ENCODE peak calls at places on chromosome 22, in nine cellular contexts. R, N, G, W, J, L, M, I and Z are unnamed samples.

GRCh38 chr22:25161017-25161915 is 38.4 kb upstream of the CRYBB3 start:
- DNase-seq in R (no peak), N (no peak), G (no peak), W (no peak), J (no peak), L (no peak), M (no peak), I (no peak), Z (no peak)

GRCh38 chr22:25666308-25666707 is 75.7 kb upstream of the MYO18B start:
- DNase-seq in R (peak), N (no peak), G (no peak), W (no peak), J (no peak), L (no peak), M (no peak), I (peak), Z (peak)

GRCh38 chr22:27651486-27651885 is 150.1 kb downstream of the MN1 start:
- DNase-seq in R (no peak), N (no peak), G (no peak), W (no peak), J (no peak), L (no peak), M (no peak), I (no peak), Z (no peak)

GRCh38 chr22:25407859-25408229 is 156.6 kb upstream of the GRK3 start:
- DNase-seq in R (no peak), N (no peak), G (no peak), W (no peak), J (no peak), L (no peak), M (no peak), I (no peak), Z (no peak)

GRCh38 chr22:43085658-43086606 is 3.3 kb downstream of the TTLL1 start:
- DNase-seq in R (peak), N (no peak), G (peak), W (peak), J (no peak), L (no peak), M (no peak), I (peak), Z (no peak)

GRCh38 chr22:35064664-35065063 is 1.3 kb upstream of the ISX start:
- DNase-seq in R (no peak), N (no peak), G (no peak), W (no peak), J (no peak), L (no peak), M (no peak), I (peak), Z (no peak)

GRCh38 chr22:26131755-26132154 is 37.5 kb upstream of the SEZ6L start:
- DNase-seq in R (no peak), N (no peak), G (no peak), W (no peak), J (no peak), L (no peak), M (no peak), I (no peak), Z (no peak)

GRCh38 chr22:50260434-50260800 is 1.1 kb downstream of the MAPK12 start:
- DNase-seq in R (no peak), N (no peak), G (no peak), W (no peak), J (no peak), L (no peak), M (no peak), I (no peak), Z (no peak)

GRCh38 chr22:25774575-25775026 is 32.6 kb downstream of the MYO18B start:
- DNase-seq in R (no peak), N (peak), G (no peak), W (no peak), J (no peak), L (no peak), M (no peak), I (no peak), Z (no peak)

GRCh38 chr22:35160268-35160667 is 94.3 kb downstream of the ISX start:
- DNase-seq in R (no peak), N (no peak), G (no peak), W (no peak), J (no peak), L (no peak), M (no peak), I (no peak), Z (no peak)

GRCh38 chr22:50704510-50705218 is 32.0 kb downstream of the SHANK3 start:
- DNase-seq in R (peak), N (no peak), G (no peak), W (no peak), J (no peak), L (no peak), M (no peak), I (no peak), Z (peak)

GRCh38 chr22:43829904-43830851 is 18.1 kb upstream of the EFCAB6 start:
- DNase-seq in R (peak), N (no peak), G (no peak), W (no peak), J (peak), L (no peak), M (no peak), I (no peak), Z (peak)

GRCh38 chr22:30649430-30650007 is 13.9 kb downstream of the SLC35E4 start:
- DNase-seq in R (no peak), N (no peak), G (no peak), W (peak), J (peak), L (no peak), M (no peak), I (peak), Z (no peak)

GRCh38 chr22:27135582-27135981 is 478.2 kb downstream of the MIAT start:
- DNase-seq in R (no peak), N (no peak), G (peak), W (no peak), J (peak), L (peak), M (no peak), I (no peak), Z (no peak)

GRCh38 chr22:49892226-49892899 is 25.9 kb downstream of the ALG12 start:
- DNase-seq in R (peak), N (no peak), G (no peak), W (no peak), J (no peak), L (no peak), M (no peak), I (no peak), Z (no peak)

GRCh38 chr22:19962909-19963806 is 21.5 kb upstream of the TXNRD2 start:
- DNase-seq in R (peak), N (no peak), G (no peak), W (no peak), J (peak), L (no peak), M (no peak), I (peak), Z (peak)

GRCh38 chr22:28843633-28844032 is 39.7 kb upstream of the ZNRF3 start:
- DNase-seq in R (no peak), N (no peak), G (no peak), W (no peak), J (no peak), L (no peak), M (no peak), I (no peak), Z (no peak)

GRCh38 chr22:23874871-23875270 is 17.2 kb downstream of the SLC2A11 start:
- DNase-seq in R (no peak), N (no peak), G (no peak), W (no peak), J (no peak), L (no peak), M (no peak), I (no peak), Z (no peak)

GRCh38 chr22:22458896-22459588 is 49.5 kb downstream of the ZNF280B start:
- DNase-seq in R (no peak), N (no peak), G (no peak), W (no peak), J (no peak), L (no peak), M (no peak), I (no peak), Z (no peak)

GRCh38 chr22:41001722-41002122 is 50.5 kb downstream of the RBX1 start:
- DNase-seq in R (no peak), N (no peak), G (no peak), W (no peak), J (peak), L (no peak), M (no peak), I (no peak), Z (no peak)

GRCh38 chr22:37014415-37014806 is 4.8 kb downstream of the TST start:
- DNase-seq in R (no peak), N (no peak), G (no peak), W (no peak), J (no peak), L (no peak), M (no peak), I (no peak), Z (no peak)

GRCh38 chr22:37015587-37015878 is 3.7 kb downstream of the TST start:
- DNase-seq in R (no peak), N (no peak), G (no peak), W (no peak), J (no peak), L (no peak), M (no peak), I (no peak), Z (no peak)

GRCh38 chr22:37017356-37017755 is 1.9 kb downstream of the TST start:
- DNase-seq in R (peak), N (no peak), G (no peak), W (no peak), J (no peak), L (no peak), M (no peak), I (no peak), Z (no peak)

GRCh38 chr22:37014835-37015586 is 4.2 kb downstream of the TST start:
- DNase-seq in R (no peak), N (no peak), G (no peak), W (no peak), J (no peak), L (no peak), M (no peak), I (no peak), Z (no peak)

DNA sequence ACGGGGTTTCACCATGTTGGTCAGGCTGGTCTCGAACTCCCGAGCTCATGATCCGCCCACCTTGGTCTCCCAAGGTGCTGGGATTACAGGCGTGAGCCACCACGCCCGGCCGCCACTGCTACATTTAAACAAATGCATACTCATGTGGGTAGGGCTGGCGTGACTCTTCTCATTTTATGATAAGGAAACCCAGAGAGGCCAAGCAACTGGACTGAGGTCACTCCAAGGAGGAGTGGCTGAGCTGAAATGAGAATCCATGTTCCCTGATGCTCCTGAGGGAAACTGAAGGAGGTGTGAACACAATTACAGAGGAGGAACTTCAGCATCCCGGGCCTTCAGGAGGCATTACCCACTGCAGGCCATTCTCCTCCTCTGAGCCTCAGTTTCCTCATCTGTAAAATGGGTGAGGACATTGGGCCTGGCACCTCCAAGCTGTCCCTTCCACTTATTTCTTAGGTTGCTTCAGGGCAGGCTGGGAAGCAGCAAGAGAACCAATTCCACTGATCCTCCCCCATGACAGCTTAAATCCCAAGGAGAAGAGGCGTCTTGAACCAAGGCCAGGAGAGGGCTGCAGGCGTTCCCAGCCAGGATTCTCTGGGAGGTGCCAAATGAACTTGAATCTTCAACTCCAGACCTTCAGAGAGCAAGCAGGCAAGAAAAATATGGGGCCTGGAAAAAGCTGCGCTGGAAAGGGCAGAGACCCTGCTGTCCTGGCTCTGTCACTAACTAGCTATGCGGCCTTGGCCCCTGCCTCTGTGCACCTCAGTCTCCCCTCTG is 2.9 kb downstream of the TST start:
- DNase-seq in R (no peak), N (no peak), G (no peak), W (no peak), J (no peak), L (no peak), M (no peak), I (peak), Z (no peak)
- H3K27ac ChIP-seq in R (no peak), N (no peak), G (no peak), W (no peak), J (no peak), L (no peak), M (no peak), I (peak), Z (no peak)

DNA sequence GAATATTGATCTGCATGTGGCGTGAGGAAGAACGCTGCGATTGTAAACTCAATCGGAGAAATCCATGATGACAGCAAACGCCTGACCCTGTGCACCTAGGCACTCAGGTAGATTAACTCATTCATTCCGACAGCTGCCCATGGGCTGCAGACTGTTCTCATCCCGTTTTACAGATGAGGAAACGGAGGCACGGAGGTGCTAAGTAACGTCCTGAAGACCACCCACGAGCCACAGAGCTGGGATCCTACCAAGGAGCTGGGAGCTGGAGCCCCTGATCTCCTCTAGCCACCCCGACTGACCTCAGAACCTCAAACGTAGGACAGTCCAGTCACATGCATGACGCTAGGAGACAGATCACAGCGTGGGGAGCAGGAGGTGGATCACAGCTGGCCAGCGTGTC is 1092.7 kb downstream of the BRD1 start:
- DNase-seq in R (no peak), N (no peak), G (no peak), W (no peak), J (no peak), L (no peak), M (no peak), I (no peak), Z (no peak)
- H3K27ac ChIP-seq in R (no peak), N (no peak), G (no peak), W (no peak), J (no peak), L (peak), M (no peak), I (no peak), Z (no peak)

GRCh38 chr22:37244922-37245722 is 1.1 kb upstream of the RAC2 start:
- DNase-seq in R (no peak), N (no peak), G (no peak), W (no peak), J (no peak), L (no peak), M (no peak), I (no peak), Z (peak)

GRCh38 chr22:37242395-37242918 is 1.6 kb downstream of the RAC2 start:
- DNase-seq in R (peak), N (no peak), G (no peak), W (peak), J (peak), L (no peak), M (no peak), I (peak), Z (peak)

GRCh38 chr22:37245740-37246139 is 1.7 kb upstream of the RAC2 start:
- DNase-seq in R (no peak), N (no peak), G (no peak), W (no peak), J (peak), L (no peak), M (no peak), I (no peak), Z (no peak)

GRCh38 chr22:37243402-37244113 is 511 bp downstream of the RAC2 start:
- DNase-seq in R (no peak), N (no peak), G (no peak), W (no peak), J (no peak), L (no peak), M (no peak), I (no peak), Z (no peak)

GRCh38 chr22:37244114-37244921 is at the start of gene RAC2:
- DNase-seq in R (peak), N (peak), G (peak), W (peak), J (peak), L (no peak), M (no peak), I (peak), Z (peak)
- H3K27ac ChIP-seq in R (peak), N (no peak), G (no peak), W (peak), J (no peak), L (no peak), M (no peak), I (peak), Z (peak)

DNA sequence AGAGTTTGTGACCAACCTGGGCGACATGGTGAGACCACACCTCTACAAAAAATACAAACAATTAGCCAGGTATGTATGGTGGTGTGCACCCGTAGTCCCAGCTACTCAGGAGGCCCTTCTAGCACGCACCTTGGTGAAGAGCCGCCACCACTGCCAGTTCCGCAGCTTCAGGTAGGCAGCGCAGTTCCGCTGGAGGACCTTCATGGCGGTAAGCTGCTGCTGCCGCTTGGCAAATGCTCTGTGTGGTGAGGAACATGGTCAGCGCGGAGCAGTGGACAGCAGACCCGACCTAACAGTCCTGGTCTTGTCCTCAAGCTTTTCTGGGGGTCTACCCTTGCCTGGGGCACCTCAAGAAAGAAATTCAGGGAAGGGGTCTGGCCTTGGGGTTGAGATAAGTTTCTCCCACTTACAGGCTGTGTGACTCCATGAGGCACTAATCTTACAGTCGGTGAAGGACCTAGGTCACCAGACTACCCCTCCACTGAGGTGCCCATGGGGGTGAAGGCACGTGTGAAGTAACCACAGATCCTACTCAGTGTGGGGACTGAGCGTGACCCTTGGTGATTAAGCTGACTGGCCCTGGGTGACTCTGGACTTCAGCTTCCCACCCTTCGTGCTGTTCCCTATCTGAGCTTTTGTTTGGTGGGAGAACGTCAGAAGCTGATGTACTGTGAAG is 49.6 kb downstream of the APOL1 start:
- DNase-seq in R (no peak), N (no peak), G (no peak), W (no peak), J (peak), L (no peak), M (no peak), I (no peak), Z (no peak)
- H3K27ac ChIP-seq in R (no peak), N (no peak), G (peak), W (no peak), J (peak), L (no peak), M (no peak), I (peak), Z (no peak)

GRCh38 chr22:39234157-39234793 is 10.5 kb downstream of the PDGFB start:
- DNase-seq in R (peak), N (peak), G (no peak), W (no peak), J (no peak), L (no peak), M (no peak), I (no peak), Z (peak)

GRCh38 chr22:39234867-39235687 is 9.7 kb downstream of the PDGFB start:
- DNase-seq in R (peak), N (peak), G (no peak), W (no peak), J (no peak), L (no peak), M (no peak), I (peak), Z (peak)

GRCh38 chr22:39232246-39232645 is 12.5 kb downstream of the PDGFB start:
- DNase-seq in R (no peak), N (no peak), G (no peak), W (no peak), J (no peak), L (no peak), M (no peak), I (no peak), Z (no peak)

GRCh38 chr22:39232806-39233735 is 11.7 kb downstream of the PDGFB start:
- DNase-seq in R (no peak), N (no peak), G (no peak), W (no peak), J (no peak), L (no peak), M (no peak), I (no peak), Z (no peak)

GRCh38 chr22:39233736-39234120 is 11.1 kb downstream of the PDGFB start:
- DNase-seq in R (peak), N (peak), G (peak), W (no peak), J (no peak), L (no peak), M (no peak), I (no peak), Z (no peak)
- H3K27ac ChIP-seq in R (peak), N (no peak), G (peak), W (no peak), J (no peak), L (no peak), M (no peak), I (no peak), Z (peak)